ENCODE peak calls at places on chromosomes 2 and 18, in six cellular contexts. D is endodermal cell, Z is SK-N-SH, O is lower lobe of right lung, R is stomach, Y is vagina. H is an unnamed sample.

GRCh38 chr2:206211657-206212255 is 52.1 kb downstream of the EEF1B2 start:
- DNase-seq in D (no peak), Z (no peak), O (no peak), R (no peak), Y (no peak), H (peak; percentile 83)

GRCh38 chr2:127953849-127954248 is 68.1 kb upstream of the AMMECR1L start:
- DNase-seq in D (peak; percentile 11), Z (no peak), O (no peak), R (no peak), Y (no peak), H (peak; percentile 28)

GRCh38 chr2:7118606-7119503 is 201.6 kb downstream of the RNF144A start:
- DNase-seq in D (peak; percentile 77), Z (peak; percentile 73), O (no peak), R (no peak), Y (no peak), H (peak; percentile 79)

GRCh38 chr2:129301431-129301913 is 678.0 kb upstream of the RAB6C start:
- DNase-seq in D (no peak), Z (no peak), O (no peak), R (no peak), Y (no peak), H (no peak)

GRCh38 chr2:202317080-202317859 is 51.7 kb downstream of the NOP58 start:
- DNase-seq in D (no peak), Z (peak; percentile 37), O (no peak), R (peak; percentile 81), Y (no peak), H (peak; percentile 84)

GRCh38 chr2:32932825-32933755 is 13.7 kb upstream of the LTBP1 start:
- DNase-seq in D (no peak), Z (no peak), O (no peak), R (no peak), Y (peak; percentile 18), H (no peak)

GRCh38 chr18:74351354-74351753 is 35.7 kb downstream of the C18orf63 start:
- DNase-seq in D (no peak), Z (no peak), O (no peak), R (no peak), Y (no peak), H (no peak)

GRCh38 chr18:59810740-59811520 is 88.9 kb upstream of the PMAIP1 start:
- DNase-seq in D (no peak), Z (peak; percentile 34), O (no peak), R (no peak), Y (no peak), H (peak; percentile 38)

GRCh38 chr18:70982292-70982691 is 693.4 kb downstream of the SOCS6 start:
- DNase-seq in D (no peak), Z (no peak), O (no peak), R (no peak), Y (no peak), H (no peak)

GRCh38 chr2:159714586-159714930 is 2.3 kb downstream of the MARCHF7 start:
- DNase-seq in D (no peak), Z (no peak), O (no peak), R (no peak), Y (no peak), H (no peak)

GRCh38 chr2:160227252-160227651 is 27.2 kb upstream of the ITGB6 start:
- DNase-seq in D (no peak), Z (no peak), O (no peak), R (no peak), Y (no peak), H (peak; percentile 74)

GRCh38 chr2:234797566-234798250 is 154.1 kb upstream of the SH3BP4 start:
- DNase-seq in D (no peak), Z (no peak), O (no peak), R (no peak), Y (no peak), H (no peak)

GRCh38 chr2:86833315-86833714 is 28.4 kb downstream of the CD8B start:
- DNase-seq in D (no peak), Z (no peak), O (no peak), R (no peak), Y (no peak), H (no peak)

GRCh38 chr18:61612517-61612916 is 279.3 kb downstream of the CDH20 start:
- DNase-seq in D (no peak), Z (no peak), O (no peak), R (no peak), Y (no peak), H (no peak)

GRCh38 chr2:184597571-184597980 is 753 bp upstream of the ZNF804A start:
- DNase-seq in D (peak; percentile 75), Z (peak; percentile 49), O (peak; percentile 52), R (no peak), Y (no peak), H (peak; percentile 81)

DNA sequence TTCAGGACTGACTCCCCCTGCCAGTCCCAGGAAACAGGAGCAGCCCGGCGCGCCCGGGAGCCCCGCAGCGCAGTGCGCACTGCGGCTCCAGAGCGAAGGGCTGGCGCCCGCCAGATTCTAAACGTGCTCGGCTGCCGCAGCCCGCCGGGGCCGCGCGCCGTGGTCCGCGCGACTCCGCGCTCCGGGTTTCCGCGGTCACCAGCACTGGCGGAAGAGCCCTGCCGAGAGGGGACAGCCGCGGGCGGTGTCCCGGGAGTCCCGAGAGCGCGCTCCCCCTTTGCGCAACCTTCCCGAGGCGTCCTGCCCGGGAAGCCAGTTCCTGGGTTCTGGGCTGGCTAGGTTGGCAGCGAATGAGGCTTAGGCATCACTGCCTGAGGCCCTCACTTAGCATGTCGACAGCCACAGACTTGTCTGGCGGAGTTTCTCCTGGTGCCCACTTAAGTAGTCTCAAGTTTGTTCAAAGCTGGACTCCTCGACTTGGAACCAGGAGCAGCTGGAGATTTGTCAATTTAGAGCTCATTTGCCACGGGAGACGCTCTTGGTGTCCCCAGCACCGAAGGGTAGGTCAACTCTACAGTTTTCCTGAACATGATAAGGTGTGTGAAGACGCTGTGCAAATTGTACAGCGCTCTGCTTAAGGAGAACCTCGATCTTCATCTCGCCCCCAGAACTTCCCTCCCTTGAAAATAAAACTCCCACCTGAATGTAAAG is 1.5 kb upstream of the VSNL1 start:
- DNase-seq in D (peak; percentile 88), Z (peak; percentile 87), O (peak; percentile 72), R (peak; percentile 78), Y (no peak), H (peak; percentile 93)
- H3K4me3 ChIP-seq in D (peak overlapping the region; percentile 85), Z (peak overlapping the region; percentile 62), O (peak overlapping the region; percentile 56), R (peak overlapping the region; percentile 64), Y (peak overlapping the region; percentile 59), H (peak overlapping the region; percentile 88)

GRCh38 chr2:240874715-240875227 is 6.1 kb downstream of the AGXT start:
- DNase-seq in D (no peak), Z (no peak), O (peak; percentile 37), R (no peak), Y (no peak), H (no peak)
- H3K4me1 ChIP-seq in D (peaks cover 3% of the 10 kb centered on the region), Z (peaks cover 8% of the 10 kb centered on the region), O (no peaks in the 10 kb centered on the region), R (peaks cover 6% of the 10 kb centered on the region), Y (no peaks in the 10 kb centered on the region), H (no peaks in the 10 kb centered on the region)

GRCh38 chr2:1780693-1781092 is 36.4 kb upstream of the PXDN start:
- DNase-seq in D (no peak), Z (no peak), O (no peak), R (peak; percentile 4), Y (no peak), H (no peak)
- H3K4me3 ChIP-seq in D (no peak overlapping the region), Z (no peak overlapping the region), O (no peak overlapping the region), R (no peak overlapping the region), Y (no peak overlapping the region), H (no peak overlapping the region)

GRCh38 chr2:105802587-105802986 is 57.9 kb downstream of the NCK2 start:
- DNase-seq in D (peak; percentile 25), Z (no peak), O (no peak), R (no peak), Y (no peak), H (no peak)
- H3K4me1 ChIP-seq in D (no peaks in the 10 kb centered on the region), Z (peaks cover 37% of the 10 kb centered on the region), O (peaks cover 46% of the 10 kb centered on the region), R (peaks cover 84% of the 10 kb centered on the region), Y (peaks cover 76% of the 10 kb centered on the region), H (peaks cover 38% of the 10 kb centered on the region)

H was measured in adipocyte.